ENCODE peak calls at places on chromosomes 6 and 20, in eight cellular contexts. P, U, T, J, X, Q, N and Y are unnamed samples.

GRCh38 chr6:124536157-124536556 is 426.1 kb upstream of the RNF217 start:
- DNase-seq in J (no peak), U (no peak), Q (no peak), P (no peak), N (no peak), X (no peak), T (no peak), Y (no peak)

GRCh38 chr6:160040527-160041264 is 71.8 kb downstream of the IGF2R start:
- DNase-seq in J (no peak), X (peak; percentile 74), N (no peak), Q (no peak), T (no peak), P (no peak), U (no peak), Y (no peak)

GRCh38 chr6:132725471-132725870 is 11.6 kb upstream of the VNN1 start:
- DNase-seq in N (no peak), T (no peak), P (no peak), X (no peak), Q (no peak), J (no peak), U (no peak), Y (no peak)

GRCh38 chr20:46020515-46020914 is 8.5 kb upstream of the SLC12A5 start:
- DNase-seq in X (no peak), N (no peak), U (no peak), Q (no peak), J (no peak), P (no peak), T (no peak), Y (no peak)

GRCh38 chr6:88483424-88483823 is 317.3 kb upstream of the CNR1 start:
- DNase-seq in T (no peak), Q (no peak), J (no peak), P (no peak), N (peak; percentile 19), U (no peak), X (no peak), Y (no peak)

GRCh38 chr20:39778847-39779641 is 816.9 kb downstream of the DHX35 start:
- DNase-seq in U (no peak), X (no peak), N (no peak), J (no peak), Q (no peak), T (no peak), P (no peak), Y (no peak)

GRCh38 chr6:84508334-84508733 is 256.1 kb downstream of the TBX18 start:
- DNase-seq in J (no peak), N (no peak), Q (no peak), U (no peak), X (no peak), T (no peak), P (no peak), Y (no peak)

GRCh38 chr6:159929819-159930218 is 39.0 kb downstream of the MAS1 start:
- DNase-seq in Q (no peak), J (peak; percentile 17), U (no peak), X (peak; percentile 77), P (no peak), T (no peak), N (peak; percentile 78), Y (no peak)

GRCh38 chr20:2814587-2815051 is at the start of gene C20orf141:
- DNase-seq in J (no peak), N (peak; percentile 99), T (peak; percentile 25), P (peak; percentile 73), X (no peak), Q (peak; percentile 99), U (no peak), Y (no peak)

GRCh38 chr6:54730767-54731665 is 115.6 kb upstream of the FAM83B start:
- DNase-seq in N (no peak), Q (no peak), T (no peak), P (no peak), X (no peak), J (no peak), U (no peak), Y (no peak)

GRCh38 chr6:145809785-145810184 is 4.8 kb downstream of the FBXO30 start:
- DNase-seq in X (no peak), U (no peak), P (no peak), Q (peak; percentile 43), T (no peak), N (no peak), J (no peak), Y (no peak)

GRCh38 chr6:71537717-71538116 is 249.1 kb downstream of the OGFRL1 start:
- DNase-seq in Q (peak; percentile 65), N (no peak), J (no peak), U (no peak), T (no peak), X (no peak), P (no peak), Y (no peak)

GRCh38 chr6:152271681-152272464 is 365.3 kb downstream of the SYNE1 start:
- DNase-seq in J (no peak), U (no peak), T (peak; percentile 24), Q (peak; percentile 34), N (peak; percentile 27), P (peak; percentile 77), X (no peak), Y (no peak)

GRCh38 chr6:114906096-114906495 is 563.3 kb upstream of the HS3ST5 start:
- DNase-seq in U (no peak), X (no peak), J (no peak), N (no peak), Q (no peak), T (no peak), P (no peak), Y (no peak)

GRCh38 chr6:35024601-35025054 is 116.5 kb downstream of the TCP11 start:
- DNase-seq in P (no peak), J (no peak), N (peak; percentile 84), X (no peak), T (no peak), Q (peak; percentile 45), U (no peak), Y (no peak)

GRCh38 chr6:147677647-147678046 is 169.2 kb downstream of the SAMD5 start:
- DNase-seq in N (peak; percentile 58), Q (no peak), J (no peak), T (no peak), U (no peak), X (no peak), P (no peak), Y (no peak)

GRCh38 chr6:44224154-44224977 is 971 bp downstream of the SLC29A1 start:
- DNase-seq in J (no peak), P (no peak), N (peak; percentile 49), X (peak; percentile 88), Q (peak; percentile 8), U (peak; percentile 36), T (no peak), Y (no peak)

GRCh38 chr6:12278915-12279314 is 11.2 kb upstream of the EDN1 start:
- DNase-seq in J (no peak), X (no peak), P (no peak), T (no peak), Q (no peak), N (no peak), U (no peak), Y (no peak)

GRCh38 chr6:26097268-26097875 is 10.1 kb downstream of the HFE start:
- DNase-seq in Q (peak; percentile 69), P (no peak), J (peak; percentile 64), T (peak; percentile 51), X (no peak), N (peak; percentile 76), U (peak; percentile 74), Y (peak; percentile 73)

GRCh38 chr6:6758915-6759654 is 170.6 kb downstream of the LY86 start:
- DNase-seq in Q (peak; percentile 61), P (no peak), U (peak; percentile 38), X (no peak), N (peak; percentile 71), J (peak; percentile 67), T (no peak), Y (peak; percentile 8)

DNA sequence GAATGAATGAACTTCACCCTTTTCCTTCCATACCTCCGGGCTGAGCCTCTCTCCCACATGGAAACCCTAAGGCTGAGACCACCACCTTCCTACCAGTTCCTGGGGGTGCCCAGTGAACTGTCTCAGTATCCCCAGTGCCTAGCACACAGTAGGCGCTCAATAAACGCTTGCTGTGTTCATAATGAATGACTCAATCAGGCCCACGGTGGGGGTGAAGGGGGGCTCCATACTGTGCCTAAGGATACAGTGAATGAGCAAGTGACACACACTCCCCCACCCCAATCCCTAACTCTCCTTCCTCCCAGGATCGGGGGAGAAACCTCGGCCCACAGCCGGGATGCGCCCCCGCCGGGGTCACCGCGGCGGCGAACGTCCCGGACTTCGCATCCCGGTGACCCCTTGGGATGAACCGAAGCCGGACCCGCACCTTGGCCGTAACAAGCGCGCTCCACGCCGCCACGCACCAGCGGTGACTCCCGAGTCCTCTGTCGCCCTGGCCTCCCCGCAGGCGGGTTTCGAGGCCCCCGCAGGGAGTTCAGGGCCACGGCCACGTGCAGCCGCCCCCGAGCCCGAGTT is 592 bp downstream of the KCNG1 start:
- DNase-seq in X (no peak), Q (no peak), P (no peak), J (no peak), T (no peak), N (no peak), U (no peak), Y (no peak)
- H3K4me3 ChIP-seq in X (peak overlapping the region; percentile 49), Q (peak overlapping the region; percentile 76), P (peak overlapping the region; percentile 74), J (peak overlapping the region; percentile 29), T (peak overlapping the region; percentile 59), N (peak overlapping the region; percentile 61), U (no peak overlapping the region), Y (no peak overlapping the region)

GRCh38 chr6:14119764-14120163 is 2.2 kb downstream of the CD83 start:
- DNase-seq in T (no peak), Q (no peak), X (no peak), N (no peak), P (no peak), U (no peak), J (no peak), Y (no peak)
- H3K27ac ChIP-seq in T (no peak overlapping the region), Q (no peak overlapping the region), X (peak overlapping the region; percentile 39), N (no peak overlapping the region), P (no peak overlapping the region), U (no peak overlapping the region), J (peak overlapping the region; percentile 85), Y (no peak overlapping the region)

GRCh38 chr20:62025832-62026563 is 39.7 kb downstream of the TAF4 start:
- DNase-seq in P (no peak), J (no peak), X (no peak), U (no peak), N (no peak), T (no peak), Q (peak; percentile 74), Y (peak; percentile 47)
- H3K4me3 ChIP-seq in P (no peak overlapping the region), J (no peak overlapping the region), X (no peak overlapping the region), U (no peak overlapping the region), N (no peak overlapping the region), T (no peak overlapping the region), Q (no peak overlapping the region), Y (no peak overlapping the region)

GRCh38 chr20:31693987-31694661 is 28.5 kb downstream of the BCL2L1 start:
- DNase-seq in X (no peak), T (no peak), P (no peak), N (peak; percentile 95), Q (no peak), J (no peak), U (peak; percentile 38), Y (no peak)

GRCh38 chr20:31694842-31695593 is 27.6 kb downstream of the BCL2L1 start:
- DNase-seq in Q (no peak), T (no peak), U (no peak), X (no peak), P (no peak), J (no peak), N (no peak), Y (no peak)

GRCh38 chr20:31691646-31692275 is 30.9 kb downstream of the BCL2L1 start:
- DNase-seq in Q (peak; percentile 59), P (no peak), N (peak; percentile 81), X (no peak), T (no peak), J (no peak), U (no peak), Y (no peak)

GRCh38 chr20:31695849-31696804 is 26.5 kb downstream of the BCL2L1 start:
- DNase-seq in X (no peak), U (no peak), J (no peak), T (no peak), N (no peak), Q (peak; percentile 57), P (peak; percentile 86), Y (no peak)

GRCh38 chr20:31693402-31693801 is 29.3 kb downstream of the BCL2L1 start:
- DNase-seq in J (no peak), N (no peak), P (no peak), X (no peak), T (no peak), U (no peak), Q (no peak), Y (no peak)
- H3K27ac ChIP-seq in J (no peak overlapping the region), N (no peak overlapping the region), P (peak overlapping the region; percentile 11), X (no peak overlapping the region), T (peak overlapping the region; percentile 38), U (peak overlapping the region; percentile 89), Q (no peak overlapping the region), Y (no peak overlapping the region)